ENCODE peak calls at places on chromosomes 1 and 21, in eight cellular contexts. One of them, this sample, is unnamed. For H3K4me1, H3K36me3 and H3K27me3, the result is how much of the 10 kb centered on the place peaks cover.

GRCh38 chr1:12182410-12182946 is 15.7 kb downstream of the TNFRSF1B start:
- DNase-seq in GM23338: no peak
- DNase-seq in PC-9: no peak
- DNase-seq in sigmoid colon: no peak
- DNase-seq in right lobe of liver: no peak
- DNase-seq in heart left ventricle: no peak
- DNase-seq in HAP-1: no peak
- DNase-seq in breast epithelium: no peak
- DNase-seq in this sample: no peak

GRCh38 chr1:17255336-17255735 is 6.4 kb downstream of the PADI3 start:
- DNase-seq in GM23338: no peak
- DNase-seq in PC-9: no peak
- DNase-seq in sigmoid colon: no peak
- DNase-seq in right lobe of liver: no peak
- DNase-seq in heart left ventricle: no peak
- DNase-seq in HAP-1: no peak
- DNase-seq in breast epithelium: no peak
- DNase-seq in this sample: no peak

GRCh38 chr1:70142120-70142519 is 63.3 kb downstream of the LRRC40 start:
- DNase-seq in GM23338: peak
- DNase-seq in PC-9: no peak
- DNase-seq in sigmoid colon: no peak
- DNase-seq in right lobe of liver: no peak
- DNase-seq in heart left ventricle: no peak
- DNase-seq in HAP-1: no peak
- DNase-seq in breast epithelium: no peak
- DNase-seq in this sample: no peak

GRCh38 chr1:25598879-25599278 is 17.7 kb upstream of the MAN1C1 start:
- DNase-seq in GM23338: no peak
- DNase-seq in PC-9: no peak
- DNase-seq in sigmoid colon: no peak
- DNase-seq in right lobe of liver: no peak
- DNase-seq in heart left ventricle: no peak
- DNase-seq in HAP-1: no peak
- DNase-seq in breast epithelium: no peak
- DNase-seq in this sample: no peak

GRCh38 chr1:53197301-53198205 is 929 bp downstream of the CPT2 start:
- DNase-seq in GM23338: no peak
- DNase-seq in PC-9: no peak
- DNase-seq in sigmoid colon: peak
- DNase-seq in right lobe of liver: no peak
- DNase-seq in heart left ventricle: no peak
- DNase-seq in HAP-1: peak
- DNase-seq in breast epithelium: no peak
- DNase-seq in this sample: no peak

GRCh38 chr1:110337704-110338199 is 1.4 kb upstream of the RBM15 start:
- DNase-seq in GM23338: peak
- DNase-seq in PC-9: peak
- DNase-seq in sigmoid colon: peak
- DNase-seq in right lobe of liver: peak
- DNase-seq in heart left ventricle: peak
- DNase-seq in HAP-1: peak
- DNase-seq in breast epithelium: peak
- DNase-seq in this sample: peak

GRCh38 chr1:222096883-222097282 is 355.0 kb upstream of the DUSP10 start:
- DNase-seq in GM23338: no peak
- DNase-seq in PC-9: peak
- DNase-seq in sigmoid colon: no peak
- DNase-seq in right lobe of liver: no peak
- DNase-seq in heart left ventricle: no peak
- DNase-seq in HAP-1: no peak
- DNase-seq in breast epithelium: no peak
- DNase-seq in this sample: no peak

GRCh38 chr1:119139393-119139792 is 1.1 kb downstream of the WARS2 start:
- DNase-seq in GM23338: peak
- DNase-seq in PC-9: no peak
- DNase-seq in sigmoid colon: no peak
- DNase-seq in right lobe of liver: no peak
- DNase-seq in heart left ventricle: no peak
- DNase-seq in HAP-1: no peak
- DNase-seq in breast epithelium: no peak
- DNase-seq in this sample: no peak

GRCh38 chr21:15809818-15810217 is 80.0 kb downstream of the USP25 start:
- DNase-seq in GM23338: no peak
- DNase-seq in PC-9: no peak
- DNase-seq in sigmoid colon: no peak
- DNase-seq in right lobe of liver: no peak
- DNase-seq in heart left ventricle: no peak
- DNase-seq in HAP-1: no peak
- DNase-seq in breast epithelium: no peak
- DNase-seq in this sample: no peak

GRCh38 chr1:65209005-65209885 is 61.2 kb downstream of the AK4 start:
- DNase-seq in GM23338: peak
- DNase-seq in PC-9: peak
- DNase-seq in sigmoid colon: no peak
- DNase-seq in right lobe of liver: no peak
- DNase-seq in heart left ventricle: peak
- DNase-seq in HAP-1: peak
- DNase-seq in breast epithelium: no peak
- DNase-seq in this sample: no peak

GRCh38 chr1:36080801-36081200 is 3.1 kb upstream of the TEKT2 start:
- DNase-seq in GM23338: no peak
- DNase-seq in PC-9: peak
- DNase-seq in sigmoid colon: no peak
- DNase-seq in right lobe of liver: no peak
- DNase-seq in heart left ventricle: no peak
- DNase-seq in HAP-1: no peak
- DNase-seq in breast epithelium: no peak
- DNase-seq in this sample: no peak

GRCh38 chr21:42753804-42754203 is 100.4 kb downstream of the PDE9A start:
- DNase-seq in GM23338: no peak
- DNase-seq in PC-9: no peak
- DNase-seq in sigmoid colon: no peak
- DNase-seq in right lobe of liver: no peak
- DNase-seq in heart left ventricle: no peak
- DNase-seq in HAP-1: no peak
- DNase-seq in breast epithelium: no peak
- DNase-seq in this sample: no peak

GRCh38 chr1:22288593-22289241 is 145.8 kb upstream of the WNT4 start:
- DNase-seq in GM23338: no peak
- DNase-seq in PC-9: no peak
- DNase-seq in sigmoid colon: no peak
- DNase-seq in right lobe of liver: no peak
- DNase-seq in heart left ventricle: no peak
- DNase-seq in HAP-1: no peak
- DNase-seq in breast epithelium: no peak
- DNase-seq in this sample: no peak

GRCh38 chr1:152479792-152480595 is 30.6 kb upstream of the LCE5A start:
- DNase-seq in GM23338: peak
- DNase-seq in PC-9: peak
- DNase-seq in sigmoid colon: no peak
- DNase-seq in right lobe of liver: no peak
- DNase-seq in heart left ventricle: no peak
- DNase-seq in HAP-1: peak
- DNase-seq in breast epithelium: no peak
- DNase-seq in this sample: peak

GRCh38 chr1:218783916-218784315 is 389.8 kb upstream of the LYPLAL1 start:
- DNase-seq in GM23338: peak
- DNase-seq in PC-9: no peak
- DNase-seq in sigmoid colon: no peak
- DNase-seq in right lobe of liver: no peak
- DNase-seq in heart left ventricle: no peak
- DNase-seq in HAP-1: no peak
- DNase-seq in breast epithelium: no peak
- DNase-seq in this sample: no peak

GRCh38 chr1:8189931-8190483 is 127.9 kb upstream of the SLC45A1 start:
- DNase-seq in GM23338: no peak
- DNase-seq in PC-9: no peak
- DNase-seq in sigmoid colon: no peak
- DNase-seq in right lobe of liver: peak
- DNase-seq in heart left ventricle: no peak
- DNase-seq in HAP-1: no peak
- DNase-seq in breast epithelium: no peak
- DNase-seq in this sample: peak

GRCh38 chr1:99007366-99007765 is 2.7 kb upstream of the PLPPR5 start:
- DNase-seq in GM23338: no peak
- DNase-seq in PC-9: no peak
- DNase-seq in sigmoid colon: no peak
- DNase-seq in right lobe of liver: no peak
- DNase-seq in heart left ventricle: no peak
- DNase-seq in HAP-1: no peak
- DNase-seq in breast epithelium: no peak
- DNase-seq in this sample: no peak

GRCh38 chr21:31184462-31184861 is 146.2 kb upstream of the KRTAP19-8 start:
- DNase-seq in GM23338: no peak
- DNase-seq in PC-9: no peak
- DNase-seq in sigmoid colon: no peak
- DNase-seq in right lobe of liver: no peak
- DNase-seq in heart left ventricle: no peak
- DNase-seq in HAP-1: no peak
- DNase-seq in breast epithelium: no peak
- DNase-seq in this sample: no peak
- H3K4me1 ChIP-seq in GM23338: under half
- H3K4me1 ChIP-seq in PC-9: under half
- H3K4me1 ChIP-seq in sigmoid colon: under half
- H3K4me1 ChIP-seq in right lobe of liver: under half
- H3K4me1 ChIP-seq in heart left ventricle: under half
- H3K4me1 ChIP-seq in HAP-1: under half
- H3K4me1 ChIP-seq in breast epithelium: under half
- H3K4me1 ChIP-seq in this sample: under half

DNA sequence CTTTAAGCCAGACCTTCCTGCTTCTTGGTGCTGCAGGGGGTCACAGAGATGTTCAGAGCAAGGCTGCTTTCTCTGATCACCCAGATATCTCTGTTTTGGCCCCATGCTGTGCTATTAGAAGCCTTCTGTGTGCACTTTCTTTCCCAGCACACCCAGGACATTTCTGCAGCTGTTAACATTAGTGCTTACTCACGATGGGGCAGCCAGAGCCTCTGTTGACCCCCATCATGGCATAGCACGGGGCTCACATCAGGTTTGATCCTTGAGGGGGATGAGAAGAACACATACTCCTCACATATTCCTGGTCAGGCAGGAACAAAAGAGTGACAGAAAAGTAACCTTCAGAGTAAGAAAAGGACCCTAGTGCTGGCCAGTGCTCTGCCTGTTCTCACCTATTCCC is 9.4 kb downstream of the PM20D1 start:
- DNase-seq in GM23338: no peak
- DNase-seq in PC-9: no peak
- DNase-seq in sigmoid colon: no peak
- DNase-seq in right lobe of liver: no peak
- DNase-seq in heart left ventricle: no peak
- DNase-seq in HAP-1: no peak
- DNase-seq in breast epithelium: no peak
- DNase-seq in this sample: no peak
- H3K36me3 ChIP-seq in GM23338: under half
- H3K36me3 ChIP-seq in PC-9: under half
- H3K36me3 ChIP-seq in sigmoid colon: under half
- H3K36me3 ChIP-seq in right lobe of liver: under half
- H3K36me3 ChIP-seq in heart left ventricle: under half
- H3K36me3 ChIP-seq in HAP-1: under half
- H3K36me3 ChIP-seq in breast epithelium: under half
- H3K36me3 ChIP-seq in this sample: under half

DNA sequence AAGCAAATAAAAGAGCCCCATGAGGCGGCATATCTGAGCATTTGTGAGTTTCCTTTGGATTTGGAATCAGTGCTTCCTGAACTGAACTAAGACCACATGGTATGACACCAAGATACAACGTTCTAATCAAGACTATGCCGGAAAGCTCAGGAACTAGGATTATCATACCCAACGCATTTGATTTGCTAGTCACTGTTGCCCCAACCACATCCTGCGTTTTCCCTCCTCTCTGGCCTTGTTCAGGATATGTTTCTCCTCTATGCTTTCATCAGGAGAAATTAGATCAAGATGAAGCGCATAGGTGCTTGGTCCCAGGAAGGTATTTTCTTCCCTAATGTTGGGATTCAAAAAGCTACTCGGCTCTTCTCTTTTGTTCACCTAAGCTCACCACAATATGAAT is 79.3 kb downstream of the SLC35F3 start:
- DNase-seq in GM23338: no peak
- DNase-seq in PC-9: no peak
- DNase-seq in sigmoid colon: no peak
- DNase-seq in right lobe of liver: no peak
- DNase-seq in heart left ventricle: no peak
- DNase-seq in HAP-1: no peak
- DNase-seq in breast epithelium: no peak
- DNase-seq in this sample: no peak
- H3K27me3 ChIP-seq in GM23338: under half
- H3K27me3 ChIP-seq in PC-9: under half
- H3K27me3 ChIP-seq in sigmoid colon: under half
- H3K27me3 ChIP-seq in right lobe of liver: under half
- H3K27me3 ChIP-seq in heart left ventricle: under half
- H3K27me3 ChIP-seq in HAP-1: under half
- H3K27me3 ChIP-seq in breast epithelium: under half
- H3K27me3 ChIP-seq in this sample: under half

GRCh38 chr1:153537376-153537730 is 1.6 kb upstream of the S100A6 start:
- DNase-seq in GM23338: no peak
- DNase-seq in PC-9: no peak
- DNase-seq in sigmoid colon: peak
- DNase-seq in right lobe of liver: peak
- DNase-seq in heart left ventricle: no peak
- DNase-seq in HAP-1: no peak
- DNase-seq in breast epithelium: no peak
- DNase-seq in this sample: no peak

GRCh38 chr1:153539395-153540093 is 1.2 kb downstream of the S100A5 start:
- DNase-seq in GM23338: no peak
- DNase-seq in PC-9: no peak
- DNase-seq in sigmoid colon: no peak
- DNase-seq in right lobe of liver: no peak
- DNase-seq in heart left ventricle: no peak
- DNase-seq in HAP-1: no peak
- DNase-seq in breast epithelium: no peak
- DNase-seq in this sample: no peak

GRCh38 chr1:153536618-153537375 is 1.0 kb upstream of the S100A6 start:
- DNase-seq in GM23338: no peak
- DNase-seq in PC-9: peak
- DNase-seq in sigmoid colon: peak
- DNase-seq in right lobe of liver: peak
- DNase-seq in heart left ventricle: no peak
- DNase-seq in HAP-1: no peak
- DNase-seq in breast epithelium: no peak
- DNase-seq in this sample: no peak

GRCh38 chr1:153540394-153541361 is at the start of gene S100A5:
- DNase-seq in GM23338: no peak
- DNase-seq in PC-9: peak
- DNase-seq in sigmoid colon: peak
- DNase-seq in right lobe of liver: no peak
- DNase-seq in heart left ventricle: no peak
- DNase-seq in HAP-1: no peak
- DNase-seq in breast epithelium: no peak
- DNase-seq in this sample: no peak

DNA sequence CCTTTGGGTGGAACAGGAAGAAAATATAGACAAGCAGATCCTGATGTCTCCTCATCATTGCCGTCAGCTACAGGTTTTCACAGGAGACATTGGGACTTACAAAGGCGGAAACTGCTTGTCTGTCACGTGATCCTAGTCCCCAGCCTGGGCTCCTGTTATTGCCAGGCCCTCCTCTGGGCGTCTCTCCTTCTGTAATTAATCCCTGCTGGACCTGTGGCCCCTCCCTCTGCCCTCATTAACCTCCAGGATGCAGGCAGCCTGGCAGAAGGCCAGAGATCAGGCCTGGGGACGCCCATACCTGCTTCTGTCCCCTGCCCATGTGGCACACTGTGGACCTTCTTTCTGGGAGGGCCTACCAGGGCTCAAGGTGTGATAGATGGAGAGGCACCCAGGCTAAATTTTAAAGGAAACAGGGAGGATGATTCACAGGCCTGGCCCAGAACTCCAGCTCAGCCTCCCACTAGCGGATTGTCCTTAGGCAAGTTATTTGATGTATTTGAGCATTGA is 2.4 kb downstream of the S100A5 start:
- DNase-seq in GM23338: peak
- DNase-seq in PC-9: no peak
- DNase-seq in sigmoid colon: no peak
- DNase-seq in right lobe of liver: no peak
- DNase-seq in heart left ventricle: no peak
- DNase-seq in HAP-1: peak
- DNase-seq in breast epithelium: peak
- DNase-seq in this sample: no peak
- H3K4me1 ChIP-seq in GM23338: under half
- H3K4me1 ChIP-seq in PC-9: half or more
- H3K4me1 ChIP-seq in sigmoid colon: under half
- H3K4me1 ChIP-seq in right lobe of liver: under half
- H3K4me1 ChIP-seq in heart left ventricle: under half
- H3K4me1 ChIP-seq in HAP-1: under half
- H3K4me1 ChIP-seq in breast epithelium: under half
- H3K4me1 ChIP-seq in this sample: under half